ENCODE peak calls at places on chromosomes 11 and 22, in ten cellular contexts. One of them, this sample, is unnamed. For H3K4me1 and H3K9me3, the result is how much of the 10 kb centered on the place peaks cover.

GRCh38 chr22:44342347-44342956 is 29.7 kb upstream of the SHISAL1 start:
- DNase-seq in HepG2: no peak
- DNase-seq in gastrocnemius medialis: no peak
- DNase-seq in IMR-90: no peak
- DNase-seq in heart left ventricle: no peak
- DNase-seq in spleen: no peak
- DNase-seq in transverse colon: no peak
- DNase-seq in A549: no peak
- DNase-seq in ovary: no peak
- DNase-seq in sigmoid colon: no peak
- DNase-seq in this sample: no peak

GRCh38 chr22:23520875-23521441 is 59.1 kb downstream of the IGLL1 start:
- DNase-seq in IMR-90: peak
- DNase-seq in heart left ventricle: no peak
- DNase-seq in spleen: peak
- DNase-seq in sigmoid colon: peak
- DNase-seq in A549: peak
- DNase-seq in HepG2: peak
- DNase-seq in ovary: peak
- DNase-seq in gastrocnemius medialis: no peak
- DNase-seq in transverse colon: no peak
- DNase-seq in this sample: peak

GRCh38 chr11:33065445-33066178 is 26.2 kb downstream of the TCP11L1 start:
- DNase-seq in spleen: peak
- DNase-seq in sigmoid colon: peak
- DNase-seq in IMR-90: peak
- DNase-seq in heart left ventricle: peak
- DNase-seq in gastrocnemius medialis: peak
- DNase-seq in A549: peak
- DNase-seq in HepG2: peak
- DNase-seq in transverse colon: peak
- DNase-seq in ovary: peak
- DNase-seq in this sample: peak

GRCh38 chr11:125088123-125088522 is 23.3 kb downstream of the TMEM218 start:
- DNase-seq in ovary: no peak
- DNase-seq in transverse colon: no peak
- DNase-seq in spleen: peak
- DNase-seq in A549: no peak
- DNase-seq in sigmoid colon: no peak
- DNase-seq in HepG2: no peak
- DNase-seq in heart left ventricle: no peak
- DNase-seq in IMR-90: no peak
- DNase-seq in gastrocnemius medialis: no peak
- DNase-seq in this sample: no peak

GRCh38 chr11:19869466-19869865 is 156.8 kb downstream of the NAV2 start:
- DNase-seq in spleen: no peak
- DNase-seq in sigmoid colon: no peak
- DNase-seq in gastrocnemius medialis: no peak
- DNase-seq in ovary: no peak
- DNase-seq in transverse colon: no peak
- DNase-seq in IMR-90: no peak
- DNase-seq in A549: no peak
- DNase-seq in heart left ventricle: no peak
- DNase-seq in HepG2: no peak
- DNase-seq in this sample: no peak

GRCh38 chr11:75474240-75474639 is 41.2 kb upstream of the KLHL35 start:
- DNase-seq in transverse colon: no peak
- DNase-seq in A549: no peak
- DNase-seq in ovary: no peak
- DNase-seq in HepG2: no peak
- DNase-seq in gastrocnemius medialis: no peak
- DNase-seq in sigmoid colon: no peak
- DNase-seq in spleen: peak
- DNase-seq in IMR-90: peak
- DNase-seq in heart left ventricle: no peak
- DNase-seq in this sample: no peak

GRCh38 chr22:38761202-38762162 is 5.7 kb upstream of the SUN2 start:
- DNase-seq in spleen: peak
- DNase-seq in transverse colon: peak
- DNase-seq in A549: no peak
- DNase-seq in ovary: no peak
- DNase-seq in HepG2: no peak
- DNase-seq in sigmoid colon: no peak
- DNase-seq in heart left ventricle: no peak
- DNase-seq in gastrocnemius medialis: no peak
- DNase-seq in IMR-90: no peak
- DNase-seq in this sample: no peak

GRCh38 chr22:30204742-30205111 is 41.8 kb downstream of the LIF start:
- DNase-seq in heart left ventricle: peak
- DNase-seq in ovary: peak
- DNase-seq in IMR-90: peak
- DNase-seq in transverse colon: peak
- DNase-seq in spleen: no peak
- DNase-seq in HepG2: no peak
- DNase-seq in sigmoid colon: no peak
- DNase-seq in gastrocnemius medialis: no peak
- DNase-seq in A549: no peak
- DNase-seq in this sample: no peak

GRCh38 chr22:31347251-31348008 is 1.3 kb upstream of the PATZ1 start:
- DNase-seq in transverse colon: peak
- DNase-seq in IMR-90: peak
- DNase-seq in gastrocnemius medialis: peak
- DNase-seq in sigmoid colon: peak
- DNase-seq in ovary: peak
- DNase-seq in spleen: peak
- DNase-seq in HepG2: peak
- DNase-seq in A549: peak
- DNase-seq in heart left ventricle: peak
- DNase-seq in this sample: peak

GRCh38 chr11:64566042-64566914 is 24.7 kb upstream of the SLC22A12 start:
- DNase-seq in gastrocnemius medialis: no peak
- DNase-seq in HepG2: peak
- DNase-seq in IMR-90: peak
- DNase-seq in ovary: peak
- DNase-seq in A549: peak
- DNase-seq in sigmoid colon: peak
- DNase-seq in spleen: peak
- DNase-seq in heart left ventricle: no peak
- DNase-seq in transverse colon: peak
- DNase-seq in this sample: peak

GRCh38 chr11:31487848-31488247 is 21.6 kb downstream of the IMMP1L start:
- DNase-seq in A549: no peak
- DNase-seq in sigmoid colon: no peak
- DNase-seq in gastrocnemius medialis: no peak
- DNase-seq in spleen: no peak
- DNase-seq in ovary: no peak
- DNase-seq in IMR-90: peak
- DNase-seq in heart left ventricle: no peak
- DNase-seq in transverse colon: no peak
- DNase-seq in HepG2: peak
- DNase-seq in this sample: no peak

GRCh38 chr11:64409707-64410395 is 50.9 kb downstream of the RPS6KA4 start:
- DNase-seq in A549: no peak
- DNase-seq in heart left ventricle: no peak
- DNase-seq in transverse colon: peak
- DNase-seq in IMR-90: peak
- DNase-seq in sigmoid colon: peak
- DNase-seq in HepG2: no peak
- DNase-seq in spleen: peak
- DNase-seq in ovary: no peak
- DNase-seq in gastrocnemius medialis: no peak
- DNase-seq in this sample: no peak

GRCh38 chr11:45798793-45799441 is 6.0 kb upstream of the SLC35C1 start:
- DNase-seq in A549: no peak
- DNase-seq in spleen: peak
- DNase-seq in ovary: no peak
- DNase-seq in HepG2: peak
- DNase-seq in gastrocnemius medialis: no peak
- DNase-seq in sigmoid colon: peak
- DNase-seq in transverse colon: no peak
- DNase-seq in heart left ventricle: no peak
- DNase-seq in IMR-90: peak
- DNase-seq in this sample: peak

GRCh38 chr11:111091341-111091740 is 154.2 kb upstream of the POU2AF2 start:
- DNase-seq in IMR-90: no peak
- DNase-seq in A549: no peak
- DNase-seq in spleen: no peak
- DNase-seq in heart left ventricle: no peak
- DNase-seq in sigmoid colon: no peak
- DNase-seq in HepG2: no peak
- DNase-seq in transverse colon: no peak
- DNase-seq in ovary: no peak
- DNase-seq in gastrocnemius medialis: no peak
- DNase-seq in this sample: no peak

GRCh38 chr11:75013051-75013450 is 24.3 kb downstream of the NEU3 start:
- DNase-seq in transverse colon: no peak
- DNase-seq in heart left ventricle: no peak
- DNase-seq in spleen: no peak
- DNase-seq in gastrocnemius medialis: peak
- DNase-seq in ovary: no peak
- DNase-seq in HepG2: peak
- DNase-seq in IMR-90: peak
- DNase-seq in sigmoid colon: no peak
- DNase-seq in A549: no peak
- DNase-seq in this sample: no peak

GRCh38 chr22:44093791-44094190 is 69.7 kb downstream of the PARVB start:
- DNase-seq in HepG2: no peak
- DNase-seq in heart left ventricle: peak
- DNase-seq in transverse colon: no peak
- DNase-seq in IMR-90: no peak
- DNase-seq in ovary: no peak
- DNase-seq in sigmoid colon: no peak
- DNase-seq in spleen: peak
- DNase-seq in A549: no peak
- DNase-seq in gastrocnemius medialis: no peak
- DNase-seq in this sample: no peak

GRCh38 chr22:34035209-34035608 is 114.9 kb upstream of the LARGE1 start:
- DNase-seq in IMR-90: no peak
- DNase-seq in spleen: no peak
- DNase-seq in ovary: no peak
- DNase-seq in gastrocnemius medialis: no peak
- DNase-seq in HepG2: no peak
- DNase-seq in A549: no peak
- DNase-seq in sigmoid colon: no peak
- DNase-seq in transverse colon: no peak
- DNase-seq in heart left ventricle: no peak
- DNase-seq in this sample: no peak

GRCh38 chr22:20786536-20786979 is 12.6 kb downstream of the SERPIND1 start:
- DNase-seq in sigmoid colon: no peak
- DNase-seq in IMR-90: no peak
- DNase-seq in transverse colon: no peak
- DNase-seq in spleen: no peak
- DNase-seq in heart left ventricle: peak
- DNase-seq in A549: no peak
- DNase-seq in HepG2: no peak
- DNase-seq in ovary: no peak
- DNase-seq in gastrocnemius medialis: no peak
- DNase-seq in this sample: no peak
- H3K4me1 ChIP-seq in sigmoid colon: under half
- H3K4me1 ChIP-seq in IMR-90: under half
- H3K4me1 ChIP-seq in transverse colon: under half
- H3K4me1 ChIP-seq in spleen: under half
- H3K4me1 ChIP-seq in heart left ventricle: under half
- H3K4me1 ChIP-seq in A549: under half
- H3K4me1 ChIP-seq in HepG2: half or more
- H3K4me1 ChIP-seq in ovary: under half
- H3K4me1 ChIP-seq in gastrocnemius medialis: under half
- H3K4me1 ChIP-seq in this sample: under half

GRCh38 chr22:47625531-47626427 is 863.3 kb downstream of the TBC1D22A start:
- DNase-seq in sigmoid colon: peak
- DNase-seq in spleen: no peak
- DNase-seq in IMR-90: no peak
- DNase-seq in transverse colon: no peak
- DNase-seq in A549: no peak
- DNase-seq in ovary: peak
- DNase-seq in heart left ventricle: no peak
- DNase-seq in HepG2: no peak
- DNase-seq in gastrocnemius medialis: no peak
- DNase-seq in this sample: no peak

GRCh38 chr22:47626428-47627390 is 864.3 kb downstream of the TBC1D22A start:
- DNase-seq in IMR-90: no peak
- DNase-seq in heart left ventricle: no peak
- DNase-seq in ovary: peak
- DNase-seq in HepG2: peak
- DNase-seq in sigmoid colon: peak
- DNase-seq in spleen: no peak
- DNase-seq in A549: no peak
- DNase-seq in gastrocnemius medialis: no peak
- DNase-seq in transverse colon: no peak
- DNase-seq in this sample: no peak

GRCh38 chr22:47628477-47629272 is 866.2 kb downstream of the TBC1D22A start:
- DNase-seq in A549: no peak
- DNase-seq in heart left ventricle: no peak
- DNase-seq in transverse colon: no peak
- DNase-seq in IMR-90: no peak
- DNase-seq in sigmoid colon: no peak
- DNase-seq in ovary: peak
- DNase-seq in HepG2: no peak
- DNase-seq in gastrocnemius medialis: no peak
- DNase-seq in spleen: no peak
- DNase-seq in this sample: no peak

GRCh38 chr22:47629273-47629711 is 866.8 kb downstream of the TBC1D22A start:
- DNase-seq in spleen: no peak
- DNase-seq in transverse colon: no peak
- DNase-seq in HepG2: no peak
- DNase-seq in gastrocnemius medialis: no peak
- DNase-seq in A549: no peak
- DNase-seq in IMR-90: no peak
- DNase-seq in heart left ventricle: no peak
- DNase-seq in sigmoid colon: no peak
- DNase-seq in ovary: peak
- DNase-seq in this sample: no peak

GRCh38 chr22:47627561-47628253 is 865.3 kb downstream of the TBC1D22A start:
- DNase-seq in gastrocnemius medialis: no peak
- DNase-seq in heart left ventricle: no peak
- DNase-seq in HepG2: no peak
- DNase-seq in IMR-90: no peak
- DNase-seq in sigmoid colon: no peak
- DNase-seq in transverse colon: no peak
- DNase-seq in ovary: peak
- DNase-seq in spleen: no peak
- DNase-seq in A549: no peak
- DNase-seq in this sample: no peak
- H3K9me3 ChIP-seq in gastrocnemius medialis: under half
- H3K9me3 ChIP-seq in heart left ventricle: under half
- H3K9me3 ChIP-seq in HepG2: under half
- H3K9me3 ChIP-seq in IMR-90: half or more
- H3K9me3 ChIP-seq in sigmoid colon: under half
- H3K9me3 ChIP-seq in transverse colon: under half
- H3K9me3 ChIP-seq in ovary: under half
- H3K9me3 ChIP-seq in spleen: under half
- H3K9me3 ChIP-seq in A549: under half
- H3K9me3 ChIP-seq in this sample: under half

GRCh38 chr11:65915821-65916251 is 3.0 kb downstream of the C11orf68 start:
- DNase-seq in A549: peak
- DNase-seq in HepG2: peak
- DNase-seq in transverse colon: peak
- DNase-seq in ovary: peak
- DNase-seq in spleen: peak
- DNase-seq in IMR-90: peak
- DNase-seq in gastrocnemius medialis: peak
- DNase-seq in heart left ventricle: peak
- DNase-seq in sigmoid colon: peak
- DNase-seq in this sample: peak
- TF ChIP-seq POLR2A in A549: no peak
- TF ChIP-seq POLR2A in HepG2: no peak
- TF ChIP-seq POLR2A in transverse colon: no peak
- TF ChIP-seq POLR2A in ovary: no peak
- TF ChIP-seq POLR2A in spleen: no peak
- TF ChIP-seq POLR2A in IMR-90: peak
- TF ChIP-seq POLR2A in gastrocnemius medialis: no peak
- TF ChIP-seq POLR2A in heart left ventricle: no peak
- TF ChIP-seq POLR2A in sigmoid colon: no peak
- TF ChIP-seq POLR2A in this sample: no peak

GRCh38 chr11:73313652-73314051 is 5.6 kb downstream of the ARHGEF17 start:
- DNase-seq in A549: no peak
- DNase-seq in heart left ventricle: no peak
- DNase-seq in ovary: no peak
- DNase-seq in transverse colon: no peak
- DNase-seq in spleen: no peak
- DNase-seq in IMR-90: no peak
- DNase-seq in gastrocnemius medialis: no peak
- DNase-seq in HepG2: no peak
- DNase-seq in sigmoid colon: no peak
- DNase-seq in this sample: no peak
- H3K4me1 ChIP-seq in A549: under half
- H3K4me1 ChIP-seq in heart left ventricle: under half
- H3K4me1 ChIP-seq in ovary: half or more
- H3K4me1 ChIP-seq in transverse colon: half or more
- H3K4me1 ChIP-seq in spleen: under half
- H3K4me1 ChIP-seq in IMR-90: half or more
- H3K4me1 ChIP-seq in gastrocnemius medialis: under half
- H3K4me1 ChIP-seq in HepG2: half or more
- H3K4me1 ChIP-seq in sigmoid colon: half or more
- H3K4me1 ChIP-seq in this sample: under half

This sample was measured in breast epithelium.